ENCODE peak calls at places on chromosome 2, in nine cellular contexts. One of them, this sample, is unnamed.

GRCh38 chr2:207487650-207488315 is 42.0 kb upstream of the CREB1 start:
- DNase-seq in CD4-positive, alpha-beta T cell: no peak
- DNase-seq in mucosa of descending colon: no peak
- DNase-seq in foreskin fibroblast: peak
- DNase-seq in left lung: no peak
- DNase-seq in suprapubic skin: no peak
- DNase-seq in retinal pigment epithelial cell: no peak
- DNase-seq in dorsolateral prefrontal cortex: no peak
- DNase-seq in A549: peak
- DNase-seq in this sample: no peak

GRCh38 chr2:77005522-77005921 is 516.7 kb downstream of the LRRTM4 start:
- DNase-seq in foreskin fibroblast: no peak
- DNase-seq in suprapubic skin: no peak
- DNase-seq in CD4-positive, alpha-beta T cell: no peak
- DNase-seq in A549: no peak
- DNase-seq in mucosa of descending colon: no peak
- DNase-seq in dorsolateral prefrontal cortex: no peak
- DNase-seq in left lung: no peak
- DNase-seq in retinal pigment epithelial cell: no peak
- DNase-seq in this sample: no peak

GRCh38 chr2:167987558-167987957 is 259.8 kb downstream of the STK39 start:
- DNase-seq in retinal pigment epithelial cell: no peak
- DNase-seq in A549: no peak
- DNase-seq in left lung: no peak
- DNase-seq in dorsolateral prefrontal cortex: no peak
- DNase-seq in mucosa of descending colon: no peak
- DNase-seq in foreskin fibroblast: no peak
- DNase-seq in CD4-positive, alpha-beta T cell: no peak
- DNase-seq in suprapubic skin: no peak
- DNase-seq in this sample: no peak

GRCh38 chr2:100580474-100581264 is 17.9 kb downstream of the PDCL3 start:
- DNase-seq in A549: no peak
- DNase-seq in foreskin fibroblast: no peak
- DNase-seq in retinal pigment epithelial cell: no peak
- DNase-seq in mucosa of descending colon: peak
- DNase-seq in left lung: no peak
- DNase-seq in dorsolateral prefrontal cortex: no peak
- DNase-seq in suprapubic skin: no peak
- DNase-seq in CD4-positive, alpha-beta T cell: peak
- DNase-seq in this sample: no peak

GRCh38 chr2:176112375-176113302 is 3.9 kb upstream of the HOXD10 start:
- DNase-seq in mucosa of descending colon: no peak
- DNase-seq in CD4-positive, alpha-beta T cell: no peak
- DNase-seq in foreskin fibroblast: no peak
- DNase-seq in left lung: peak
- DNase-seq in retinal pigment epithelial cell: no peak
- DNase-seq in A549: no peak
- DNase-seq in suprapubic skin: no peak
- DNase-seq in dorsolateral prefrontal cortex: no peak
- DNase-seq in this sample: no peak

GRCh38 chr2:125405816-125406215 is 1250.1 kb upstream of the GYPC start:
- DNase-seq in mucosa of descending colon: no peak
- DNase-seq in retinal pigment epithelial cell: peak
- DNase-seq in dorsolateral prefrontal cortex: no peak
- DNase-seq in foreskin fibroblast: peak
- DNase-seq in left lung: no peak
- DNase-seq in A549: peak
- DNase-seq in CD4-positive, alpha-beta T cell: no peak
- DNase-seq in suprapubic skin: no peak
- DNase-seq in this sample: peak

GRCh38 chr2:199928626-199929025 is 17.5 kb downstream of the C2orf69 start:
- DNase-seq in dorsolateral prefrontal cortex: no peak
- DNase-seq in suprapubic skin: no peak
- DNase-seq in A549: no peak
- DNase-seq in foreskin fibroblast: no peak
- DNase-seq in CD4-positive, alpha-beta T cell: no peak
- DNase-seq in retinal pigment epithelial cell: no peak
- DNase-seq in mucosa of descending colon: no peak
- DNase-seq in left lung: no peak
- DNase-seq in this sample: no peak

GRCh38 chr2:206707164-206707701 is 11.0 kb downstream of the DYTN start:
- DNase-seq in foreskin fibroblast: no peak
- DNase-seq in suprapubic skin: no peak
- DNase-seq in A549: no peak
- DNase-seq in CD4-positive, alpha-beta T cell: no peak
- DNase-seq in mucosa of descending colon: peak
- DNase-seq in dorsolateral prefrontal cortex: no peak
- DNase-seq in left lung: peak
- DNase-seq in retinal pigment epithelial cell: no peak
- DNase-seq in this sample: no peak

GRCh38 chr2:237603718-237604362 is 13.3 kb upstream of the RAB17 start:
- DNase-seq in foreskin fibroblast: peak
- DNase-seq in CD4-positive, alpha-beta T cell: peak
- DNase-seq in left lung: no peak
- DNase-seq in mucosa of descending colon: peak
- DNase-seq in A549: no peak
- DNase-seq in suprapubic skin: no peak
- DNase-seq in dorsolateral prefrontal cortex: no peak
- DNase-seq in retinal pigment epithelial cell: no peak
- DNase-seq in this sample: no peak

GRCh38 chr2:64525323-64525625 is 1.1 kb downstream of the AFTPH start:
- DNase-seq in foreskin fibroblast: peak
- DNase-seq in suprapubic skin: no peak
- DNase-seq in dorsolateral prefrontal cortex: no peak
- DNase-seq in left lung: no peak
- DNase-seq in CD4-positive, alpha-beta T cell: no peak
- DNase-seq in mucosa of descending colon: peak
- DNase-seq in A549: no peak
- DNase-seq in retinal pigment epithelial cell: no peak
- DNase-seq in this sample: no peak

GRCh38 chr2:219469186-219469724 is 29.4 kb upstream of the GMPPA start:
- DNase-seq in retinal pigment epithelial cell: no peak
- DNase-seq in dorsolateral prefrontal cortex: no peak
- DNase-seq in CD4-positive, alpha-beta T cell: no peak
- DNase-seq in mucosa of descending colon: no peak
- DNase-seq in foreskin fibroblast: peak
- DNase-seq in suprapubic skin: no peak
- DNase-seq in left lung: peak
- DNase-seq in A549: peak
- DNase-seq in this sample: no peak

GRCh38 chr2:53633441-53633840 is 134.2 kb upstream of the CHAC2 start:
- DNase-seq in left lung: no peak
- DNase-seq in A549: no peak
- DNase-seq in CD4-positive, alpha-beta T cell: no peak
- DNase-seq in suprapubic skin: no peak
- DNase-seq in dorsolateral prefrontal cortex: no peak
- DNase-seq in foreskin fibroblast: peak
- DNase-seq in mucosa of descending colon: no peak
- DNase-seq in retinal pigment epithelial cell: no peak
- DNase-seq in this sample: peak

GRCh38 chr2:20745924-20746555 is 76.9 kb downstream of the LDAH start:
- DNase-seq in CD4-positive, alpha-beta T cell: no peak
- DNase-seq in left lung: no peak
- DNase-seq in mucosa of descending colon: no peak
- DNase-seq in suprapubic skin: no peak
- DNase-seq in foreskin fibroblast: peak
- DNase-seq in A549: peak
- DNase-seq in retinal pigment epithelial cell: no peak
- DNase-seq in dorsolateral prefrontal cortex: no peak
- DNase-seq in this sample: no peak

GRCh38 chr2:70104231-70105111 is 17.2 kb downstream of the PCBP1 start:
- DNase-seq in foreskin fibroblast: peak
- DNase-seq in suprapubic skin: no peak
- DNase-seq in dorsolateral prefrontal cortex: no peak
- DNase-seq in CD4-positive, alpha-beta T cell: no peak
- DNase-seq in mucosa of descending colon: no peak
- DNase-seq in A549: no peak
- DNase-seq in retinal pigment epithelial cell: no peak
- DNase-seq in left lung: no peak
- DNase-seq in this sample: no peak

DNA sequence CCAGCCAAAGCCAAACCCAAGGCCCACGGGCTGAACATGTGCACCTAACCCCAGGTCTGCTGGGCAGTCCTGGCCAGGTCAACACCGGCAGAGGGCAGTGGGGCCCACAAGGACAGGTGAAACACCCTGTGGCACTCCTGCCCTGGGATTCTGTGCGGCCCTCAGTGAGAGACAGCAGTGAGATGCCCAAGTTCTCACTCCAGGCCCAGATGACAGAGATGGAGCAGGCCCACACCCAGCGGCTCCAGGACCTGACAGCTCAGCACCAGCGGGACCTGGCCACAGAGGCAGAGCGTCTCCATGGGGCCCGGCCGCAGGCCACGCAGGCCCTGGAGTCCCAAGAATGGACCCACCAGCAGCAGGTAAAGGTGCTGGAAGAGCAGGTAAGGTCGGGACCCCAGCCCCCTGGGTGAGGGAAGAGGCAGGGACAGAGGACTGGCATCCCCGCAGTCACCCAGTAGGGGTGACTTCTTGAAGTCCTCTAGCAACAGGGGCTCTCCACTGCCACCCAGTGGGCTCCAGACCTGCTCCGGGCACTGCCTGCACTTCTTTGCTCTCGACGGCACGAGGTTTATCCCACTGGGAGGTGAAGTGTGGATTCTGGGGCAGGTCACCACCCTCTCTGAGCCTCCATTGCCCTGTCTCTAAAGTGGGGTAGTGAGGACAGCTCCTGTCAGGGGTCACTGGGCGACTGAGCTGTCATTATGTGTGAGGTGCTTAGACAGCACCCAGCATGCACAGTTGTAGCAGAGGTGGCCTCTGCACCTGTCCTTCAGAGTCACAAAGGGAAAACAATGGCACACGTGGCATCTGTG is 8.8 kb upstream of the SNED1 start:
- DNase-seq in CD4-positive, alpha-beta T cell: no peak
- DNase-seq in suprapubic skin: peak
- DNase-seq in left lung: peak
- DNase-seq in retinal pigment epithelial cell: no peak
- DNase-seq in mucosa of descending colon: peak
- DNase-seq in dorsolateral prefrontal cortex: no peak
- DNase-seq in foreskin fibroblast: peak
- DNase-seq in A549: peak
- DNase-seq in this sample: no peak
- TF ChIP-seq CTCF in CD4-positive, alpha-beta T cell: no peak
- TF ChIP-seq CTCF in suprapubic skin: peak
- TF ChIP-seq CTCF in left lung: peak
- TF ChIP-seq CTCF in retinal pigment epithelial cell: peak
- TF ChIP-seq CTCF in mucosa of descending colon: peak
- TF ChIP-seq CTCF in dorsolateral prefrontal cortex: peak
- TF ChIP-seq CTCF in foreskin fibroblast: peak
- TF ChIP-seq CTCF in A549: peak
- TF ChIP-seq CTCF in this sample: peak

GRCh38 chr2:174984561-174984960 is 20.6 kb downstream of the CHN1 start:
- DNase-seq in foreskin fibroblast: peak
- DNase-seq in retinal pigment epithelial cell: no peak
- DNase-seq in CD4-positive, alpha-beta T cell: no peak
- DNase-seq in A549: no peak
- DNase-seq in mucosa of descending colon: no peak
- DNase-seq in suprapubic skin: no peak
- DNase-seq in dorsolateral prefrontal cortex: no peak
- DNase-seq in left lung: no peak
- DNase-seq in this sample: no peak

GRCh38 chr2:174981336-174981735 is 23.8 kb downstream of the CHN1 start:
- DNase-seq in mucosa of descending colon: no peak
- DNase-seq in retinal pigment epithelial cell: no peak
- DNase-seq in foreskin fibroblast: no peak
- DNase-seq in left lung: no peak
- DNase-seq in A549: no peak
- DNase-seq in CD4-positive, alpha-beta T cell: no peak
- DNase-seq in suprapubic skin: no peak
- DNase-seq in dorsolateral prefrontal cortex: no peak
- DNase-seq in this sample: no peak

GRCh38 chr2:174979996-174980395 is 25.2 kb downstream of the CHN1 start:
- DNase-seq in foreskin fibroblast: no peak
- DNase-seq in CD4-positive, alpha-beta T cell: no peak
- DNase-seq in A549: no peak
- DNase-seq in retinal pigment epithelial cell: no peak
- DNase-seq in mucosa of descending colon: no peak
- DNase-seq in left lung: no peak
- DNase-seq in suprapubic skin: no peak
- DNase-seq in dorsolateral prefrontal cortex: no peak
- DNase-seq in this sample: no peak

DNA sequence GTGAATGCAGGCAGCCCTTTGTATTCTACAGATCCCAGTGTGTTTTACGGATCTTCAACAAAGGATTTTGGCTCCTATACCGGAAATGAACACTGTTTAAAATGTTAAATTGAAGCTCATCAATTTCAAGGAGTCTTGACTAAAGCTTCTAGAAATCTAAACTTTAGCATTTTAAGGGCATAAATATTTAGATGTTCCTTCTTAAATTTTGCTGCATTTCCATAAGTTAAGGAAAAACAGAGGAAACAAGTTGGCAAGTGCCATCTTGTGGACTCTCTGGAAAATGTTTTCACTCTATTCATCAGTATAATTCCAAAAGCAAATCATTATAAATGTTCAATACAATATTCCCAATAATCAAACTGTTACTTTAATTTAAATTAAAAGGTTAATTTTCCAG is 19.6 kb downstream of the CHN1 start:
- DNase-seq in dorsolateral prefrontal cortex: no peak
- DNase-seq in foreskin fibroblast: peak
- DNase-seq in left lung: no peak
- DNase-seq in retinal pigment epithelial cell: no peak
- DNase-seq in A549: no peak
- DNase-seq in mucosa of descending colon: no peak
- DNase-seq in CD4-positive, alpha-beta T cell: no peak
- DNase-seq in suprapubic skin: no peak
- DNase-seq in this sample: no peak
- TF ChIP-seq CTCF in dorsolateral prefrontal cortex: peak
- TF ChIP-seq CTCF in foreskin fibroblast: peak
- TF ChIP-seq CTCF in left lung: peak
- TF ChIP-seq CTCF in retinal pigment epithelial cell: peak
- TF ChIP-seq CTCF in A549: peak
- TF ChIP-seq CTCF in mucosa of descending colon: no peak
- TF ChIP-seq CTCF in CD4-positive, alpha-beta T cell: peak
- TF ChIP-seq CTCF in suprapubic skin: peak
- TF ChIP-seq CTCF in this sample: peak

GRCh38 chr2:74440378-74441110 is 1.2 kb downstream of the RTKN start:
- DNase-seq in retinal pigment epithelial cell: peak
- DNase-seq in mucosa of descending colon: peak
- DNase-seq in CD4-positive, alpha-beta T cell: no peak
- DNase-seq in left lung: peak
- DNase-seq in dorsolateral prefrontal cortex: peak
- DNase-seq in foreskin fibroblast: peak
- DNase-seq in suprapubic skin: peak
- DNase-seq in A549: peak
- DNase-seq in this sample: no peak
- TF ChIP-seq CTCF in retinal pigment epithelial cell: peak
- TF ChIP-seq CTCF in mucosa of descending colon: no peak
- TF ChIP-seq CTCF in CD4-positive, alpha-beta T cell: no peak
- TF ChIP-seq CTCF in left lung: peak
- TF ChIP-seq CTCF in dorsolateral prefrontal cortex: peak
- TF ChIP-seq CTCF in foreskin fibroblast: no peak
- TF ChIP-seq CTCF in suprapubic skin: no peak
- TF ChIP-seq CTCF in A549: no peak
- TF ChIP-seq CTCF in this sample: peak

DNA sequence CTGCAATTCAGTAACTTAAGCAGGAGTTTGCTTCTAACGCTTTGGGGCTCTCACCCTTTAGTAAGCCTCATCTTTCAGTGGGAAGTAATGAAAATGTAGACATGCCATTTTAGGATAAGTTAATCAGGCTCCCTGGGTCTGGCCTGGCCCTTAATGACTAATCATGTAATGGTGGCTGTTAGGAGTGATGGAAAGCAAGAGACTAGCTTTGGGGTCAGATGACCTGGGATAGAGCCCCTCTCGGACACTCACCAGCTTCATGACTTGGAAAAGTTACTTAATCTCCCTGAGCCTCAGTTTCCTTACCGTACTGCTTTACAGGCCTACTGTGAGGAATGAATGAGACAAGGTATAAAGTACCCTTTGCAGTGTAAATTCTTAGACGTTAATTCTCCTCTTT is 194.4 kb downstream of the LPIN1 start:
- DNase-seq in CD4-positive, alpha-beta T cell: no peak
- DNase-seq in A549: no peak
- DNase-seq in left lung: no peak
- DNase-seq in mucosa of descending colon: no peak
- DNase-seq in suprapubic skin: no peak
- DNase-seq in dorsolateral prefrontal cortex: no peak
- DNase-seq in retinal pigment epithelial cell: no peak
- DNase-seq in foreskin fibroblast: no peak
- DNase-seq in this sample: no peak
- TF ChIP-seq CTCF in CD4-positive, alpha-beta T cell: no peak
- TF ChIP-seq CTCF in A549: no peak
- TF ChIP-seq CTCF in left lung: no peak
- TF ChIP-seq CTCF in mucosa of descending colon: no peak
- TF ChIP-seq CTCF in suprapubic skin: no peak
- TF ChIP-seq CTCF in dorsolateral prefrontal cortex: no peak
- TF ChIP-seq CTCF in retinal pigment epithelial cell: no peak
- TF ChIP-seq CTCF in foreskin fibroblast: no peak
- TF ChIP-seq CTCF in this sample: no peak